ENCODE peak calls at places on chromosomes 12 and 14, in eight cellular contexts. One of them, this sample, is unnamed. For H3K4me1, the result is how much of the 10 kb centered on the place peaks cover.

GRCh38 chr14:100303179-100303578 is 3.1 kb downstream of the SLC25A29 start:
- DNase-seq in astrocyte: no peak
- DNase-seq in A549: peak
- DNase-seq in upper lobe of right lung: no peak
- DNase-seq in uterus: no peak
- DNase-seq in psoas muscle: no peak
- DNase-seq in fibroblast of lung: no peak
- DNase-seq in HCT116: no peak
- DNase-seq in this sample: no peak

GRCh38 chr12:60014441-60014840 is 418.6 kb downstream of the SLC16A7 start:
- DNase-seq in astrocyte: no peak
- DNase-seq in fibroblast of lung: no peak
- DNase-seq in uterus: no peak
- DNase-seq in A549: no peak
- DNase-seq in upper lobe of right lung: no peak
- DNase-seq in HCT116: no peak
- DNase-seq in psoas muscle: no peak
- DNase-seq in this sample: no peak

GRCh38 chr12:41380878-41381277 is 192.8 kb downstream of the PDZRN4 start:
- DNase-seq in astrocyte: no peak
- DNase-seq in upper lobe of right lung: no peak
- DNase-seq in A549: no peak
- DNase-seq in uterus: no peak
- DNase-seq in HCT116: no peak
- DNase-seq in fibroblast of lung: no peak
- DNase-seq in psoas muscle: no peak
- DNase-seq in this sample: no peak

GRCh38 chr12:54977155-54977554 is 7.4 kb downstream of the TESPA1 start:
- DNase-seq in A549: no peak
- DNase-seq in fibroblast of lung: peak
- DNase-seq in psoas muscle: no peak
- DNase-seq in upper lobe of right lung: no peak
- DNase-seq in astrocyte: peak
- DNase-seq in uterus: no peak
- DNase-seq in HCT116: no peak
- DNase-seq in this sample: no peak

GRCh38 chr12:51028126-51028810 is 2.1 kb upstream of the SLC11A2 start:
- DNase-seq in HCT116: no peak
- DNase-seq in A549: peak
- DNase-seq in fibroblast of lung: peak
- DNase-seq in uterus: no peak
- DNase-seq in astrocyte: no peak
- DNase-seq in psoas muscle: no peak
- DNase-seq in upper lobe of right lung: no peak
- DNase-seq in this sample: no peak

GRCh38 chr14:68248481-68249255 is 429.1 kb downstream of the RAD51B start:
- DNase-seq in HCT116: peak
- DNase-seq in uterus: no peak
- DNase-seq in psoas muscle: peak
- DNase-seq in fibroblast of lung: peak
- DNase-seq in astrocyte: peak
- DNase-seq in upper lobe of right lung: peak
- DNase-seq in A549: peak
- DNase-seq in this sample: peak

GRCh38 chr12:9255837-9256236 is 47.6 kb upstream of the PZP start:
- DNase-seq in uterus: no peak
- DNase-seq in astrocyte: no peak
- DNase-seq in A549: no peak
- DNase-seq in psoas muscle: no peak
- DNase-seq in upper lobe of right lung: no peak
- DNase-seq in HCT116: no peak
- DNase-seq in fibroblast of lung: no peak
- DNase-seq in this sample: no peak

GRCh38 chr14:50957296-50957695 is 13.0 kb upstream of the PYGL start:
- DNase-seq in HCT116: no peak
- DNase-seq in fibroblast of lung: peak
- DNase-seq in astrocyte: peak
- DNase-seq in uterus: peak
- DNase-seq in psoas muscle: no peak
- DNase-seq in upper lobe of right lung: no peak
- DNase-seq in A549: peak
- DNase-seq in this sample: no peak

GRCh38 chr14:99273724-99274345 is 1.8 kb upstream of the BCL11B start:
- DNase-seq in fibroblast of lung: peak
- DNase-seq in HCT116: no peak
- DNase-seq in astrocyte: no peak
- DNase-seq in uterus: no peak
- DNase-seq in A549: peak
- DNase-seq in psoas muscle: no peak
- DNase-seq in upper lobe of right lung: no peak
- DNase-seq in this sample: peak

GRCh38 chr12:126608607-126609175 is 1543.5 kb downstream of the AACS start:
- DNase-seq in HCT116: no peak
- DNase-seq in fibroblast of lung: peak
- DNase-seq in psoas muscle: no peak
- DNase-seq in A549: no peak
- DNase-seq in upper lobe of right lung: no peak
- DNase-seq in uterus: no peak
- DNase-seq in astrocyte: no peak
- DNase-seq in this sample: no peak

GRCh38 chr12:113463746-113464743 is 7.6 kb downstream of the LHX5 start:
- DNase-seq in upper lobe of right lung: peak
- DNase-seq in HCT116: no peak
- DNase-seq in fibroblast of lung: no peak
- DNase-seq in A549: peak
- DNase-seq in psoas muscle: no peak
- DNase-seq in astrocyte: no peak
- DNase-seq in uterus: no peak
- DNase-seq in this sample: no peak

GRCh38 chr12:97748298-97748697 is 285.7 kb downstream of the RMST start:
- DNase-seq in psoas muscle: no peak
- DNase-seq in HCT116: no peak
- DNase-seq in upper lobe of right lung: no peak
- DNase-seq in A549: no peak
- DNase-seq in astrocyte: no peak
- DNase-seq in fibroblast of lung: no peak
- DNase-seq in uterus: no peak
- DNase-seq in this sample: no peak

GRCh38 chr14:48382961-48383360 is 707.6 kb upstream of the MDGA2 start:
- DNase-seq in upper lobe of right lung: no peak
- DNase-seq in HCT116: no peak
- DNase-seq in astrocyte: no peak
- DNase-seq in uterus: no peak
- DNase-seq in fibroblast of lung: no peak
- DNase-seq in psoas muscle: no peak
- DNase-seq in A549: no peak
- DNase-seq in this sample: no peak

GRCh38 chr14:68785817-68786490 is 6.9 kb downstream of the ZFP36L1 start:
- DNase-seq in fibroblast of lung: peak
- DNase-seq in A549: peak
- DNase-seq in astrocyte: peak
- DNase-seq in psoas muscle: no peak
- DNase-seq in upper lobe of right lung: no peak
- DNase-seq in uterus: peak
- DNase-seq in HCT116: no peak
- DNase-seq in this sample: no peak

GRCh38 chr12:62976110-62976640 is 41.2 kb upstream of the PPM1H start:
- DNase-seq in upper lobe of right lung: no peak
- DNase-seq in psoas muscle: no peak
- DNase-seq in uterus: no peak
- DNase-seq in HCT116: no peak
- DNase-seq in A549: no peak
- DNase-seq in fibroblast of lung: no peak
- DNase-seq in astrocyte: no peak
- DNase-seq in this sample: no peak

GRCh38 chr14:65277027-65277426 is 135.5 kb upstream of the FUT8 start:
- DNase-seq in fibroblast of lung: peak
- DNase-seq in upper lobe of right lung: no peak
- DNase-seq in A549: no peak
- DNase-seq in uterus: no peak
- DNase-seq in psoas muscle: no peak
- DNase-seq in HCT116: no peak
- DNase-seq in astrocyte: peak
- DNase-seq in this sample: no peak

GRCh38 chr14:31992051-31992450 is 85.1 kb upstream of the ARHGAP5 start:
- DNase-seq in uterus: peak
- DNase-seq in A549: peak
- DNase-seq in psoas muscle: no peak
- DNase-seq in HCT116: no peak
- DNase-seq in astrocyte: peak
- DNase-seq in upper lobe of right lung: no peak
- DNase-seq in fibroblast of lung: peak
- DNase-seq in this sample: no peak

GRCh38 chr12:46892034-46892705 is 66.4 kb upstream of the SLC38A4 start:
- DNase-seq in A549: no peak
- DNase-seq in psoas muscle: no peak
- DNase-seq in astrocyte: no peak
- DNase-seq in HCT116: no peak
- DNase-seq in uterus: no peak
- DNase-seq in upper lobe of right lung: no peak
- DNase-seq in fibroblast of lung: no peak
- DNase-seq in this sample: no peak

DNA sequence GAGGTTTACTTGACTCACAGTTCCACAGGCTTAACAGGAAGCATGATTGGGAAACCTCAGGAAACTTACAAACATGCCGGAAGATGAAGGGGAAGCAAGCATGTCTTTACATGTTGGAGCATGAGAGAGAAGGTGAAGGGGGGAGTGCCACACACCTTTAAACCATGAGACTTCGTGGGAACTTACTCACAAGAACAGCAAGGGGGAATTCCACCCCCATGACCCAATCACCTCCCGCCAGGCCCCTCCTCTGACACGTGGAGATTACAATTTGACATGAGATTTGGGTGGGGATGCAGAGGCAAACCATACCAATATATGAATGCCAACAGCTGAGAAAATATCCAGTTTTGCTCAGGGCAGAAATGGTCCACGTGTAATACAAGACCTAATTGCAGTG is 518.6 kb downstream of the VRK1 start:
- DNase-seq in fibroblast of lung: no peak
- DNase-seq in HCT116: no peak
- DNase-seq in A549: no peak
- DNase-seq in upper lobe of right lung: no peak
- DNase-seq in uterus: no peak
- DNase-seq in astrocyte: no peak
- DNase-seq in psoas muscle: no peak
- DNase-seq in this sample: no peak
- H3K4me3 ChIP-seq in fibroblast of lung: no peak
- H3K4me3 ChIP-seq in HCT116: no peak
- H3K4me3 ChIP-seq in A549: no peak
- H3K4me3 ChIP-seq in upper lobe of right lung: no peak
- H3K4me3 ChIP-seq in uterus: no peak
- H3K4me3 ChIP-seq in astrocyte: no peak
- H3K4me3 ChIP-seq in psoas muscle: no peak
- H3K4me3 ChIP-seq in this sample: no peak

GRCh38 chr14:30223966-30224365 is 296.3 kb upstream of the PRKD1 start:
- DNase-seq in astrocyte: no peak
- DNase-seq in psoas muscle: peak
- DNase-seq in HCT116: no peak
- DNase-seq in fibroblast of lung: peak
- DNase-seq in upper lobe of right lung: no peak
- DNase-seq in uterus: peak
- DNase-seq in A549: no peak
- DNase-seq in this sample: no peak
- H3K4me1 ChIP-seq in astrocyte: under half
- H3K4me1 ChIP-seq in psoas muscle: under half
- H3K4me1 ChIP-seq in HCT116: under half
- H3K4me1 ChIP-seq in fibroblast of lung: under half
- H3K4me1 ChIP-seq in upper lobe of right lung: under half
- H3K4me1 ChIP-seq in uterus: under half
- H3K4me1 ChIP-seq in A549: under half
- H3K4me1 ChIP-seq in this sample: under half

GRCh38 chr14:45716506-45716905 is 463.5 kb upstream of the MIS18BP1 start:
- DNase-seq in A549: peak
- DNase-seq in astrocyte: no peak
- DNase-seq in psoas muscle: no peak
- DNase-seq in HCT116: no peak
- DNase-seq in uterus: no peak
- DNase-seq in fibroblast of lung: no peak
- DNase-seq in upper lobe of right lung: no peak
- DNase-seq in this sample: no peak
- TF ChIP-seq CTCF in A549: no peak
- TF ChIP-seq CTCF in astrocyte: no peak
- TF ChIP-seq CTCF in psoas muscle: peak
- TF ChIP-seq CTCF in HCT116: peak
- TF ChIP-seq CTCF in uterus: no peak
- TF ChIP-seq CTCF in fibroblast of lung: no peak
- TF ChIP-seq CTCF in upper lobe of right lung: no peak
- TF ChIP-seq CTCF in this sample: no peak

GRCh38 chr12:93571854-93572711 is at the start of gene SOCS2:
- DNase-seq in psoas muscle: peak
- DNase-seq in uterus: peak
- DNase-seq in A549: no peak
- DNase-seq in HCT116: no peak
- DNase-seq in upper lobe of right lung: peak
- DNase-seq in fibroblast of lung: peak
- DNase-seq in astrocyte: peak
- DNase-seq in this sample: peak
- H3K4me3 ChIP-seq in psoas muscle: peak
- H3K4me3 ChIP-seq in uterus: peak
- H3K4me3 ChIP-seq in A549: peak
- H3K4me3 ChIP-seq in HCT116: peak
- H3K4me3 ChIP-seq in upper lobe of right lung: peak
- H3K4me3 ChIP-seq in fibroblast of lung: peak
- H3K4me3 ChIP-seq in astrocyte: peak
- H3K4me3 ChIP-seq in this sample: peak

This sample was measured in mucosa of descending colon.